ENCODE peak calls at places on chromosome 18, in four cellular contexts. R, S, X and E are unnamed samples.

GRCh38 chr18:52499018-52499417 is 159.0 kb downstream of the DCC start:
- DNase-seq in R (no peak), S (no peak), X (no peak), E (no peak)

GRCh38 chr18:56982756-56983155 is 164.1 kb upstream of the BOD1L2 start:
- DNase-seq in R (no peak), S (no peak), X (peak), E (no peak)

GRCh38 chr18:49924293-49924983 is 111.1 kb upstream of the ACAA2 start:
- DNase-seq in R (no peak), S (no peak), X (no peak), E (no peak)

GRCh38 chr18:50218432-50219197 is 23.7 kb upstream of the MYO5B start:
- DNase-seq in R (peak), S (peak), X (no peak), E (no peak)

GRCh38 chr18:62745089-62745751 is 29.9 kb downstream of the PHLPP1 start:
- DNase-seq in R (no peak), S (no peak), X (no peak), E (no peak)

GRCh38 chr18:23191952-23192662 is 56.8 kb downstream of the CABLES1 start:
- DNase-seq in R (peak), S (peak), X (no peak), E (peak)

GRCh38 chr18:48539406-48540328 is 836 bp downstream of the CTIF start:
- DNase-seq in R (peak), S (peak), X (peak), E (peak)

GRCh38 chr18:11398625-11399024 is 210.8 kb upstream of the SLC35G4 start:
- DNase-seq in R (peak), S (no peak), X (no peak), E (no peak)

GRCh38 chr18:26383454-26384270 is 157.4 kb downstream of the TAF4B start:
- DNase-seq in R (peak), S (peak), X (peak), E (no peak)

GRCh38 chr18:25704096-25704870 is 352.3 kb upstream of the ZNF521 start:
- DNase-seq in R (no peak), S (no peak), X (no peak), E (no peak)

GRCh38 chr18:34696681-34697080 is 13.4 kb upstream of the DTNA start:
- DNase-seq in R (no peak), S (no peak), X (no peak), E (no peak)

GRCh38 chr18:49668583-49669290 is 106.9 kb downstream of the LIPG start:
- DNase-seq in R (no peak), S (peak), X (peak), E (no peak)

GRCh38 chr18:24616638-24617037 is 156.2 kb downstream of the HRH4 start:
- DNase-seq in R (no peak), S (peak), X (peak), E (no peak)

GRCh38 chr18:72233106-72233505 is 311.0 kb downstream of the CBLN2 start:
- DNase-seq in R (no peak), S (peak), X (peak), E (no peak)

GRCh38 chr18:48935433-48935774 is 15.4 kb downstream of the SMAD7 start:
- DNase-seq in R (no peak), S (no peak), X (no peak), E (no peak)

GRCh38 chr18:80201739-80202138 is 45.6 kb downstream of the PARD6G start:
- DNase-seq in R (no peak), S (no peak), X (no peak), E (no peak)

GRCh38 chr18:57789759-57790158 is 13.4 kb downstream of the ATP8B1 start:
- DNase-seq in R (peak), S (no peak), X (no peak), E (no peak)

GRCh38 chr18:48803518-48803917 is 147.2 kb downstream of the SMAD7 start:
- DNase-seq in R (no peak), S (no peak), X (no peak), E (peak)

GRCh38 chr18:51088410-51088809 is 58.4 kb downstream of the SMAD4 start:
- DNase-seq in R (no peak), S (no peak), X (no peak), E (no peak)